ENCODE peak calls at places on chromosome 9, in six cellular contexts. L is A549, S is adipocyte, Z is neuronal stem cell, C is iPS DF 6.9, H is psoas muscle. J is an unnamed sample. For H3K9me3, the result is how much of the 10 kb centered on the place peaks cover.

GRCh38 chr9:127919253-127919815 is 2.5 kb upstream of the ST6GALNAC4 start:
- DNase-seq in L (peak), H (peak), S (peak), Z (no peak), C (no peak), J (peak)

GRCh38 chr9:31304576-31304975 is 1079.9 kb upstream of the ACO1 start:
- DNase-seq in L (peak), C (no peak), Z (no peak), S (peak), H (no peak), J (no peak)

GRCh38 chr9:33651125-33651524 is 127.1 kb downstream of the ANKRD18B start:
- DNase-seq in Z (no peak), C (peak), S (no peak), H (no peak), L (peak), J (no peak)

GRCh38 chr9:115198018-115198417 is 80.1 kb upstream of the TNC start:
- DNase-seq in H (peak), L (no peak), C (no peak), S (peak), Z (no peak), J (no peak)

GRCh38 chr9:138096192-138096845 is 218.7 kb downstream of the CACNA1B start:
- DNase-seq in L (no peak), S (no peak), H (no peak), C (no peak), Z (no peak), J (no peak)

GRCh38 chr9:135290566-135290965 is 189.0 kb upstream of the PPP1R26 start:
- DNase-seq in C (no peak), S (no peak), L (no peak), H (peak), Z (no peak), J (no peak)

GRCh38 chr9:100601216-100601615 is 23.3 kb downstream of the CAVIN4 start:
- DNase-seq in L (peak), S (peak), C (peak), H (no peak), Z (no peak), J (no peak)

GRCh38 chr9:136019681-136020060 is 58.5 kb upstream of the UBAC1 start:
- DNase-seq in Z (no peak), L (no peak), H (peak), C (no peak), S (no peak), J (peak)

GRCh38 chr9:134399435-134400056 is 73.3 kb downstream of the RXRA start:
- DNase-seq in C (peak), Z (no peak), H (no peak), S (no peak), L (peak), J (no peak)

GRCh38 chr9:40927851-40928802 is 200.4 kb downstream of the FOXD4L6 start:
- DNase-seq in S (no peak), Z (no peak), L (no peak), C (no peak), H (no peak), J (no peak)
- H3K9me3 ChIP-seq in S (half or more), Z (under half), L (half or more), C (under half), H (half or more), J (under half)

GRCh38 chr9:95330720-95331404 is 13.4 kb upstream of the FANCC start:
- DNase-seq in L (no peak), Z (no peak), S (no peak), C (no peak), H (no peak), J (no peak)

GRCh38 chr9:95336281-95336680 is 18.8 kb upstream of the FANCC start:
- DNase-seq in H (no peak), L (peak), C (peak), Z (no peak), S (no peak), J (no peak)

GRCh38 chr9:95333426-95333825 is 15.9 kb upstream of the FANCC start:
- DNase-seq in S (peak), Z (no peak), H (no peak), C (no peak), L (no peak), J (no peak)

GRCh38 chr9:95338243-95338642 is 20.7 kb upstream of the FANCC start:
- DNase-seq in S (no peak), L (no peak), Z (no peak), C (no peak), H (no peak), J (no peak)

DNA sequence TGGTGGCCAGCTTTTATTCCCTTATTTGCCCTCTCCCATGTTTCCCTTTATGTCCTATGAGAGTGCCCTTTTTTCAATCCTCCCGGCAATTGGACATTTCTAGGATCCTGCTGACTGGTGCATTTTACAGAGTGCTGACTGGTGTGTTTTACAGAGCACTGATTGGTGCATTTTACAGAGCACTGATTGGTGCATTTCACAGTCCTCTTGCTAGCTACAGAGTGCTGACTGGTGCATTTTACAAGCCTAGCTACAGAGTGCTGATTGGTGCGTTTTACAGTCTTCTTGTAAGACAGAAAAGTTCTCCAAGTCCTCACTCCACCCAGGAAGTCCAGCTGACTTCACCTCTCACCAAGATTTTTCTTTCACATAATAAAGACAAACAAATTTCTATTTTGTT is 15.4 kb upstream of the FANCC start:
- DNase-seq in Z (no peak), C (no peak), H (no peak), S (no peak), L (peak), J (no peak)
- H3K9me3 ChIP-seq in Z (under half), C (under half), H (under half), S (under half), L (under half), J (under half)

DNA sequence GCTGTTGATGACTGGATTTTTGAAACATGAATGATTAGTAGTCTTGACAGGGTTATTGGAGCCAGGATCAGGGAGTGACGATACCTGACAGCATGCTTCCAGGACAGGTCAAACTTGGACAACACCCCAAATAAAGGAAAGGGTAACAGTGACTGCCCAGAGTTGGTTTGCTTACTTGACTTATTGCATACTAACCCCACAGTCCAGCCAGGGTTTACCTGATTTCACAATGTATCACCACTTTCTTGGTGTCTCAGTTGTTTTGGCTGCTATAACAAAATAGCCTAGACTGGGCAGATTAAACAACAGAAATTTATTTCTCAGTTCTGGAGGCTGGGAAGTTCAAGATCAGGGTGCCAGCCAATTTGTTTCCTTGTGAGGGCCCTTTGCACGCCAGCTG is 301.0 kb upstream of the VLDLR start:
- DNase-seq in S (no peak), H (no peak), L (no peak), C (no peak), Z (no peak), J (no peak)
- H3K9me3 ChIP-seq in S (under half), H (under half), L (under half), C (under half), Z (under half), J (under half)

GRCh38 chr9:102842421-102842820 is 152.7 kb upstream of the CYLC2 start:
- DNase-seq in Z (no peak), C (no peak), L (no peak), H (no peak), S (no peak), J (no peak)
- H3K9me3 ChIP-seq in Z (under half), C (under half), L (under half), H (under half), S (under half), J (under half)

DNA sequence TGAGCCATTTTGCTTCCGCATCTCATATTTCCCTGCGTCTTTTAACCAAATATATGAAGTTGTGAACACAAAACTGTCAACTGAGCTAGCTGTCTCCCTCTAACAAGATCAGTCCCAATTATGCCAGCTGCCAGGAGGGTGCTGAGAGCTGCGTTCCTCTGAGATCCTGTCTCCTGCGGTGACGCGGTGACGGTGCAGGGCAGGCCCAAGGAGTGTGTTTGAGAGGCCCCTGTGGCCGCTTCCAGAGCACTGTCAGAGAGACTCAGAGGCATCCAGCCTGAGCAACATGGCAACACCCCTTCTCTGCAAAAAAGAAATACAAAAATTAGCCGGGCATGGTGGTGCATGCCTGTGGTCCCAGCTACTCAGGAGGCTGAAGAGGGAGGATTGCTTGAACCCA is 126.3 kb upstream of the FOXD4L5 start:
- DNase-seq in H (no peak), C (no peak), Z (no peak), L (no peak), S (no peak), J (no peak)
- H3K9me3 ChIP-seq in H (under half), C (under half), Z (under half), L (under half), S (under half), J (under half)

J was measured in right cardiac atrium.